ENCODE peak calls at places on chromosomes 2 and 18, in four cellular contexts. T is mesothelial cell of epicardium; Z is CD8-positive, alpha-beta memory T cell; H is small intestine. L is an unnamed sample.

GRCh38 chr2:238987352-238987981 is 139.6 kb downstream of the TWIST2 start:
- DNase-seq in Z (no peak), H (no peak), T (no peak), L (no peak)

GRCh38 chr2:231612199-231613053 is 19.8 kb downstream of the TEX44 start:
- DNase-seq in Z (peak; percentile 81), T (peak; percentile 75), H (peak; percentile 84), L (peak; percentile 73)

GRCh38 chr18:24369420-24369819 is 28.2 kb downstream of the OSBPL1A start:
- DNase-seq in T (no peak), Z (no peak), H (no peak), L (no peak)

GRCh38 chr2:37287966-37288365 is 36.7 kb downstream of the PRKD3 start:
- DNase-seq in Z (no peak), H (peak; percentile 46), T (no peak), L (peak; percentile 9)

GRCh38 chr2:229920011-229920781 is 1.6 kb downstream of the TRIP12 start:
- DNase-seq in H (peak; percentile 29), T (no peak), Z (peak; percentile 60), L (no peak)

GRCh38 chr2:233681534-233682099 is at the start of gene UGT1A7:
- DNase-seq in T (no peak), Z (no peak), H (no peak), L (no peak)

GRCh38 chr2:204763974-204764703 is 218.9 kb downstream of the PARD3B start:
- DNase-seq in T (no peak), H (no peak), Z (no peak), L (no peak)

GRCh38 chr2:72923833-72924352 is 6.6 kb downstream of the EMX1 start:
- DNase-seq in T (no peak), H (no peak), Z (no peak), L (no peak)

GRCh38 chr2:197514754-197515153 is 1.1 kb upstream of the MOB4 start:
- DNase-seq in Z (peak; percentile 33), T (no peak), H (no peak), L (no peak)

GRCh38 chr2:68828887-68829708 is 42.1 kb downstream of the BMP10 start:
- DNase-seq in T (peak; percentile 85), Z (peak; percentile 75), H (peak; percentile 87), L (no peak)